ENCODE peak calls at places on chromosomes 16 and 17, in eight cellular contexts. S is aorta, E is cardiac fibroblast, O is GDM1, I is activated T-cell treated with anti-CD3 and anti-CD28 coated beads for 1 hour, B is NCI-H748 treated with DMSO at 0.1 percent for 48 hours, J is HuH-7, L is GM12892. U is an unnamed sample.
A peak's percentile ranks its signal among the peaks of the same experiment; 100 is the strongest.

GRCh38 chr17:82492647-82493516 is 26.6 kb upstream of the FOXK2 start:
- DNase-seq in I (no peak), E (peak; percentile 63), J (no peak), O (no peak), L (no peak), S (no peak), B (no peak), U (no peak)

GRCh38 chr16:85654251-85655115 is 34.3 kb downstream of the GINS2 start:
- DNase-seq in O (no peak), B (no peak), J (no peak), L (no peak), I (no peak), E (no peak), S (no peak), U (no peak)

GRCh38 chr17:40910441-40910841 is 25.4 kb upstream of the KRT20 start:
- DNase-seq in L (no peak), B (no peak), O (no peak), E (peak; percentile 48), S (no peak), J (no peak), I (no peak), U (no peak)

GRCh38 chr17:75250009-75250471 is 11.4 kb downstream of the GGA3 start:
- DNase-seq in B (no peak), O (no peak), I (peak; percentile 63), J (no peak), L (peak; percentile 74), S (no peak), E (peak; percentile 82), U (peak; percentile 26)

GRCh38 chr17:28745777-28746473 is 2.1 kb downstream of the TRAF4 start:
- DNase-seq in L (no peak), I (no peak), J (no peak), S (peak; percentile 46), E (no peak), O (no peak), B (no peak), U (no peak)

GRCh38 chr17:36627101-36627500 is 25.7 kb downstream of the MRM1 start:
- DNase-seq in B (peak; percentile 83), S (no peak), J (no peak), L (no peak), I (no peak), E (no peak), O (no peak), U (no peak)

GRCh38 chr17:50840311-50840851 is 5.0 kb downstream of the WFIKKN2 start:
- DNase-seq in L (no peak), J (no peak), B (no peak), E (no peak), S (no peak), O (no peak), I (no peak), U (no peak)

GRCh38 chr16:1492082-1492922 is 858 bp upstream of the TELO2 start:
- DNase-seq in I (no peak), E (no peak), S (peak; percentile 23), O (no peak), L (no peak), J (no peak), B (no peak), U (no peak)

GRCh38 chr16:1333149-1333812 is at the start of gene BAIAP3:
- DNase-seq in S (no peak), L (peak; percentile 64), J (no peak), E (peak; percentile 29), I (peak; percentile 46), O (no peak), B (no peak), U (peak; percentile 54)

GRCh38 chr17:51046527-51047384 is 73.9 kb downstream of the SPAG9 start:
- DNase-seq in E (peak; percentile 81), I (no peak), S (peak; percentile 61), O (no peak), J (peak; percentile 17), L (no peak), B (peak; percentile 97), U (no peak)

GRCh38 chr17:61594294-61594825 is 3.3 kb upstream of the NACA2 start:
- DNase-seq in J (no peak), L (no peak), O (no peak), E (peak; percentile 22), B (no peak), I (no peak), S (no peak), U (no peak)

GRCh38 chr17:50056961-50057330 is 1.0 kb downstream of the ITGA3 start:
- DNase-seq in L (no peak), I (no peak), J (no peak), O (no peak), S (peak; percentile 57), E (peak; percentile 62), B (no peak), U (no peak)

GRCh38 chr16:3578610-3579551 is 1.7 kb upstream of the NLRC3 start:
- DNase-seq in S (no peak), E (no peak), L (peak; percentile 76), I (peak; percentile 40), B (no peak), J (no peak), O (peak; percentile 83), U (peak; percentile 41)

GRCh38 chr16:21937387-21937829 is 15.8 kb upstream of the UQCRC2 start:
- DNase-seq in E (no peak), L (no peak), J (no peak), I (no peak), B (no peak), S (no peak), O (no peak), U (no peak)

GRCh38 chr17:70552230-70552981 is 383.1 kb downstream of the KCNJ2 start:
- DNase-seq in J (peak; percentile 32), L (no peak), E (peak; percentile 72), I (no peak), S (no peak), O (no peak), B (peak; percentile 59), U (no peak)

GRCh38 chr17:74453665-74454196 is 12.7 kb upstream of the CD300A start:
- DNase-seq in L (peak; percentile 99), O (no peak), J (peak; percentile 99), I (peak; percentile 56), S (no peak), B (no peak), E (no peak), U (no peak)

GRCh38 chr16:4081577-4082021 is 34.6 kb downstream of the ADCY9 start:
- DNase-seq in J (no peak), L (no peak), I (no peak), O (no peak), E (no peak), B (no peak), S (no peak), U (no peak)

GRCh38 chr17:36525888-36526287 is 8.8 kb downstream of the MYO19 start:
- DNase-seq in L (no peak), B (no peak), J (no peak), O (no peak), E (no peak), S (no peak), I (no peak), U (no peak)

GRCh38 chr16:53781023-53781605 is 77.2 kb downstream of the FTO start:
- DNase-seq in J (no peak), B (no peak), L (no peak), E (peak; percentile 46), S (no peak), I (no peak), O (no peak), U (no peak)

GRCh38 chr17:78130439-78131101 is at the start of gene TMC8:
- DNase-seq in E (no peak), B (no peak), S (no peak), L (peak; percentile 72), J (no peak), O (peak; percentile 95), I (peak; percentile 62), U (peak; percentile 91)

GRCh38 chr17:60637683-60638082 is 37.7 kb downstream of the PPM1D start:
- DNase-seq in O (no peak), J (no peak), L (no peak), S (no peak), E (no peak), B (no peak), I (no peak), U (no peak)

GRCh38 chr17:35568561-35568960 is 7.9 kb upstream of the SLFN14 start:
- DNase-seq in I (no peak), J (no peak), E (peak; percentile 70), O (no peak), L (peak; percentile 19), S (no peak), B (no peak), U (no peak)

GRCh38 chr16:88524973-88525662 is 45.1 kb upstream of the ZC3H18 start:
- DNase-seq in J (no peak), E (no peak), I (no peak), L (no peak), S (no peak), O (no peak), B (no peak), U (no peak)

GRCh38 chr16:1003551-1004347 is 22.2 kb downstream of the SOX8 start:
- DNase-seq in E (no peak), J (no peak), B (no peak), I (no peak), O (no peak), L (no peak), S (no peak), U (no peak)

U was measured in CD8-positive, alpha-beta memory T cell.